ENCODE peak calls at places on chromosomes 6 and 20, in six cellular contexts. P is astrocyte of the hippocampus, I is skeletal muscle cell, C is HCT116, J is right lobe of liver, O is T-helper 2 cell. L is an unnamed sample.

GRCh38 chr6:70547313-70547712 is 19.4 kb upstream of the SDHAF4 start:
- DNase-seq in C (no peak), J (no peak), I (no peak), O (peak), P (peak), L (no peak)

GRCh38 chr20:21259346-21259745 is 43.8 kb upstream of the XRN2 start:
- DNase-seq in P (no peak), O (no peak), C (no peak), J (no peak), I (no peak), L (no peak)

GRCh38 chr6:53119772-53120409 is 28.8 kb downstream of the GCM1 start:
- DNase-seq in P (peak), I (no peak), C (peak), O (no peak), J (no peak), L (no peak)

GRCh38 chr6:146913842-146914562 is 290.2 kb upstream of the STXBP5 start:
- DNase-seq in J (no peak), O (peak), C (peak), I (peak), P (peak), L (no peak)

GRCh38 chr6:148200302-148200701 is 142.3 kb upstream of the SASH1 start:
- DNase-seq in C (no peak), I (no peak), J (no peak), P (peak), O (no peak), L (no peak)

GRCh38 chr6:30683980-30684338 is 2.5 kb downstream of the PPP1R18 start:
- DNase-seq in C (no peak), J (peak), O (no peak), I (no peak), P (no peak), L (no peak)

GRCh38 chr6:39979461-39980328 is 45.4 kb upstream of the MOCS1 start:
- DNase-seq in I (no peak), O (no peak), P (no peak), C (no peak), J (no peak), L (no peak)

GRCh38 chr20:37848706-37849105 is 54.2 kb upstream of the VSTM2L start:
- DNase-seq in O (no peak), C (no peak), J (no peak), I (no peak), P (no peak), L (no peak)

GRCh38 chr6:37818536-37819176 is 871 bp upstream of the ZFAND3 start:
- DNase-seq in O (peak), P (peak), J (peak), I (peak), C (peak), L (peak)

GRCh38 chr6:125513978-125514377 is 212.2 kb upstream of the HDDC2 start:
- DNase-seq in P (no peak), C (no peak), I (no peak), O (no peak), J (no peak), L (no peak)

GRCh38 chr6:17519120-17519519 is 81.0 kb upstream of the FAM8A1 start:
- DNase-seq in O (no peak), I (peak), J (no peak), C (no peak), P (no peak), L (no peak)

GRCh38 chr6:6586167-6586566 is 2.4 kb upstream of the LY86 start:
- DNase-seq in O (no peak), I (no peak), C (no peak), J (no peak), P (no peak), L (no peak)

GRCh38 chr6:14055541-14055940 is 62.0 kb upstream of the CD83 start:
- DNase-seq in I (no peak), J (no peak), O (no peak), C (no peak), P (no peak), L (no peak)

GRCh38 chr6:142279350-142280180 is 22.2 kb upstream of the ADGRG6 start:
- DNase-seq in J (no peak), I (peak), O (no peak), C (no peak), P (peak), L (no peak)

GRCh38 chr6:44179072-44179536 is 20.5 kb downstream of the CAPN11 start:
- DNase-seq in P (no peak), J (no peak), C (no peak), I (no peak), O (no peak), L (no peak)

GRCh38 chr6:10355115-10355702 is 59.7 kb downstream of the TFAP2A start:
- DNase-seq in O (no peak), P (no peak), C (no peak), I (no peak), J (no peak), L (no peak)

GRCh38 chr6:30598912-30599624 is 18.0 kb downstream of the PPP1R10 start:
- DNase-seq in P (no peak), O (no peak), I (no peak), J (no peak), C (no peak), L (no peak)

GRCh38 chr6:45021652-45022051 is 306.5 kb upstream of the RUNX2 start:
- DNase-seq in J (no peak), O (peak), C (no peak), I (no peak), P (no peak), L (no peak)

GRCh38 chr6:2640551-2640950 is 110.2 kb downstream of the MYLK4 start:
- DNase-seq in P (no peak), J (no peak), C (no peak), I (no peak), O (no peak), L (no peak)

GRCh38 chr6:133206942-133207341 is 34.2 kb upstream of the EYA4 start:
- DNase-seq in J (no peak), P (no peak), I (no peak), O (no peak), C (no peak), L (no peak)

GRCh38 chr6:169141706-169142705 is 111.6 kb downstream of the THBS2 start:
- DNase-seq in O (no peak), P (no peak), I (no peak), J (no peak), C (no peak), L (no peak)

GRCh38 chr6:49540614-49541013 is 9.9 kb upstream of the C6orf141 start:
- DNase-seq in P (no peak), J (no peak), C (no peak), I (no peak), O (no peak), L (no peak)

GRCh38 chr6:51814418-51814817 is 273.0 kb downstream of the PKHD1 start:
- DNase-seq in P (no peak), J (no peak), C (no peak), O (no peak), I (no peak), L (no peak)

GRCh38 chr6:135883045-135883444 is 31.5 kb downstream of the PDE7B start:
- DNase-seq in O (no peak), C (no peak), J (no peak), I (peak), P (no peak), L (no peak)

GRCh38 chr6:128597004-128597403 is 76.6 kb upstream of the PTPRK start:
- DNase-seq in P (no peak), O (no peak), I (no peak), C (no peak), J (no peak), L (no peak)

GRCh38 chr6:129486333-129486732 is 223.6 kb downstream of the ARHGAP18 start:
- DNase-seq in I (no peak), P (no peak), O (no peak), J (no peak), C (no peak), L (no peak)

GRCh38 chr6:157392927-157393666 is 12.1 kb downstream of the ZDHHC14 start:
- DNase-seq in P (peak), C (no peak), O (no peak), J (no peak), I (no peak), L (no peak)

GRCh38 chr6:158963020-158963808 is 36.8 kb downstream of the RSPH3 start:
- DNase-seq in I (no peak), O (no peak), J (no peak), C (no peak), P (no peak), L (no peak)

L was measured in effector CD4-positive, alpha-beta T cell.